ENCODE peak calls at places on chromosomes 16 and 17, in six cellular contexts. F is BJ, M is PC-9, H is body of pancreas, Q is fibroblast of lung, D is heart left ventricle. Y is an unnamed sample.

GRCh38 chr17:42227849-42228696 is 33.8 kb upstream of the GHDC start:
- DNase-seq in M (no peak), H (no peak), Q (peak; percentile 57), F (no peak), D (no peak), Y (peak; percentile 56)

GRCh38 chr16:25922438-25922837 is 230.7 kb downstream of the HS3ST4 start:
- DNase-seq in Q (no peak), M (no peak), H (no peak), F (no peak), D (no peak), Y (no peak)

GRCh38 chr17:78969865-78970264 is 9.9 kb downstream of the LGALS3BP start:
- DNase-seq in D (no peak), M (no peak), Q (no peak), F (no peak), H (no peak), Y (no peak)

GRCh38 chr17:74750327-74751069 is 2.1 kb downstream of the NHERF1 start:
- DNase-seq in F (no peak), M (peak; percentile 70), D (peak; percentile 48), H (peak; percentile 97), Q (no peak), Y (no peak)

GRCh38 chr16:88374736-88375135 is 8.0 kb upstream of the ZNF469 start:
- DNase-seq in D (peak; percentile 14), Q (no peak), H (no peak), F (no peak), M (no peak), Y (no peak)

GRCh38 chr17:57956311-57957119 is 1.3 kb upstream of the CUEDC1 start:
- DNase-seq in Q (no peak), H (no peak), F (no peak), D (no peak), M (no peak), Y (no peak)

GRCh38 chr16:88770459-88771293 is 14.3 kb downstream of the PIEZO1 start:
- DNase-seq in M (peak; percentile 92), D (peak; percentile 77), Q (peak; percentile 97), F (no peak), H (peak; percentile 71), Y (no peak)

GRCh38 chr17:49224198-49224996 is 6.2 kb downstream of the PHOSPHO1 start:
- DNase-seq in D (peak; percentile 30), Q (no peak), M (no peak), H (peak; percentile 45), F (no peak), Y (no peak)

GRCh38 chr17:83032781-83033180 is 46.6 kb upstream of the METRNL start:
- DNase-seq in D (no peak), F (no peak), M (no peak), Q (no peak), H (no peak), Y (no peak)

GRCh38 chr16:54648575-54648974 is 282.1 kb upstream of the IRX5 start:
- DNase-seq in H (no peak), D (no peak), M (no peak), Q (no peak), F (no peak), Y (no peak)

GRCh38 chr16:88703486-88704309 is 2.5 kb downstream of the RNF166 start:
- DNase-seq in H (no peak), F (no peak), D (peak; percentile 69), Q (no peak), M (no peak), Y (no peak)

GRCh38 chr16:31529398-31530312 is 2.0 kb downstream of the AHSP start:
- DNase-seq in M (no peak), H (peak; percentile 36), D (no peak), F (no peak), Q (no peak), Y (no peak)

GRCh38 chr17:13222931-13223330 is 205.1 kb upstream of the ELAC2 start:
- DNase-seq in F (no peak), M (no peak), D (no peak), Q (no peak), H (no peak), Y (no peak)

GRCh38 chr17:65345261-65346060 is 208.3 kb downstream of the RGS9 start:
- DNase-seq in H (no peak), D (no peak), Q (no peak), M (no peak), F (no peak), Y (no peak)

GRCh38 chr16:58042001-58042885 is 16.7 kb downstream of the MMP15 start:
- DNase-seq in D (no peak), H (no peak), Q (no peak), M (peak; percentile 22), F (no peak), Y (no peak)

GRCh38 chr16:4703906-4704305 is 10.5 kb downstream of the NUDT16L1 start:
- DNase-seq in M (no peak), F (no peak), Q (no peak), H (no peak), D (no peak), Y (no peak)

GRCh38 chr16:85396879-85397871 is 215.9 kb upstream of the GSE1 start:
- DNase-seq in F (no peak), Q (no peak), M (peak; percentile 71), D (no peak), H (no peak), Y (peak; percentile 23)

GRCh38 chr16:20611975-20612471 is 35.9 kb upstream of the ACSM2B start:
- DNase-seq in D (peak; percentile 82), H (peak; percentile 92), F (no peak), Q (no peak), M (no peak), Y (no peak)

GRCh38 chr17:12230411-12230810 is 209.7 kb downstream of the MAP2K4 start:
- DNase-seq in D (no peak), F (no peak), M (no peak), H (no peak), Q (no peak), Y (no peak)

GRCh38 chr17:17028059-17028877 is 14.0 kb upstream of the MPRIP start:
- DNase-seq in F (peak; percentile 56), H (peak; percentile 72), D (peak; percentile 79), M (peak; percentile 99), Q (peak; percentile 51), Y (no peak)

GRCh38 chr16:88442811-88443576 is 10.1 kb upstream of the ZFPM1 start:
- DNase-seq in M (peak; percentile 64), D (peak; percentile 77), H (peak; percentile 86), F (no peak), Q (peak; percentile 55), Y (peak; percentile 84)

GRCh38 chr17:58184308-58184985 is 8.1 kb upstream of the EPX start:
- DNase-seq in F (no peak), M (peak; percentile 35), H (no peak), Q (peak; percentile 21), D (no peak), Y (peak; percentile 64)

GRCh38 chr17:11170901-11171300 is 70.1 kb upstream of the SHISA6 start:
- DNase-seq in F (no peak), D (no peak), Q (no peak), H (no peak), M (no peak), Y (no peak)

GRCh38 chr17:39626171-39626670 is 531 bp upstream of the PPP1R1B start:
- DNase-seq in H (no peak), M (no peak), Q (no peak), F (no peak), D (no peak), Y (no peak)

GRCh38 chr17:47733047-47733413 is at the start of gene TBX21:
- DNase-seq in H (peak; percentile 78), D (peak; percentile 66), M (peak; percentile 41), F (no peak), Q (no peak), Y (no peak)

DNA sequence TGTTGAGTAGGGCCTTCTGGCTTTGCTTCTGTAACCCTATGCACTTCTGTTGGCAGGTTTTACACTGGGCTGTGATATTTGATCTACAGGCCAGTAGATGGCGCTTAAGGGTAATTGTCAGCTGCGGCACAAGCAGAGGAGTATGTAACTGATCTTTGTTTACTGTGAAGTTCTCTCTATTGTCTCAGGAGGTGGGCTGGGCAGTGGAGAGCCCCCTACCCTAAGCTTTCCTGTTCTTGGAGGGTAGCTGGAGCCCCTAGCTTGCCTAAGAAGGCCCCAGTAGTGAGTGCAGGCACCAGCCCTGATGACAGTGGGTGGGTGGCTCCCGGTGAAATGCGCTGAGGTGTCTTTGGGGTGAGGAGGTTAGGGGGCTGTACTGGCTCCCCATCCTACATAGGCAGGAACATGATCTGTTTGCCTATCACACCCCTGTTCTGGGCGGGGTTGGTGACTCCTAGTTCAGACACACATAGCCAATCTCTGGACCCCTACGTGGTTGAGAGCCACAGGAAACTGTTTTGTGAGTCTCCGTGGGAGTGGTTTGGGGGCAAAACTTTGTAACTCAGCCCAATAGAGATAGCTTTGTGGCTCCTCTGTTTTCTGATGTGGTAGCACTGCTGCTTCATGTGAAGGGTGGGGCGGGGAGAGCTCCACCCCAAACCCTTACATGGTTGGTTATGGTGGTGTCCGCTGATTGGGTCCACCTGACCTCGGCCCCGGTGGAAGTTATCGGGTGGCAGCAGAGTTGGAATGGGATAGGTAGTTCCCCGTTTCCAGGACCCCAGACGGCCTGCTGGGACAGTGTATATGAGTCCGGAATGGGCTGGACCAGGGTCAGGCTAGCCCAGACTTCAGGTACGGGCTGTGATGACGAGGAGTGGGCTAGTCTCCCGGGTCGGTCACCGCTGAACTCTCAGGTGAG is 60.4 kb downstream of the SLFN11 start:
- DNase-seq in F (no peak), Q (peak; percentile 81), D (peak; percentile 44), M (no peak), H (peak; percentile 41), Y (peak; percentile 56)
- TF ChIP-seq CTCF in F (peak; percentile 79), Q (peak; percentile 74), D (peak; percentile 87), M (peak; percentile 82), H (peak; percentile 71), Y (peak; percentile 60)

GRCh38 chr16:28491970-28492474 is at the start of gene CLN3:
- DNase-seq in D (peak; percentile 96), F (peak; percentile 73), M (peak; percentile 95), Q (peak; percentile 98), H (peak; percentile 96), Y (peak; percentile 96)
- H3K4me3 ChIP-seq in D (peak within 1 kb of the TSS; percentile 99), F (peak within 1 kb of the TSS; percentile 85), M (peak within 1 kb of the TSS; percentile 78), Q (peak within 1 kb of the TSS; percentile 97), H (peak within 1 kb of the TSS; percentile 84), Y (peak within 1 kb of the TSS; percentile 99)

GRCh38 chr17:29594441-29595090 is 1.6 kb downstream of the ANKRD13B start:
- DNase-seq in D (peak; percentile 25), F (no peak), H (no peak), Q (no peak), M (no peak), Y (no peak)

GRCh38 chr17:29591737-29592624 is 951 bp upstream of the ANKRD13B start:
- DNase-seq in Q (peak; percentile 72), D (peak; percentile 92), H (peak; percentile 92), M (peak; percentile 78), F (no peak), Y (peak; percentile 65)

GRCh38 chr17:29595107-29595942 is 2.4 kb downstream of the ANKRD13B start:
- DNase-seq in D (peak; percentile 18), H (no peak), Q (peak; percentile 28), F (no peak), M (peak; percentile 16), Y (no peak)

GRCh38 chr17:29592850-29593545 is at the start of gene ANKRD13B:
- DNase-seq in D (peak; percentile 69), Q (peak; percentile 24), M (peak; percentile 8), H (peak; percentile 56), F (no peak), Y (peak; percentile 60)

GRCh38 chr17:29593546-29594440 is 861 bp downstream of the ANKRD13B start:
- DNase-seq in D (peak; percentile 41), H (peak; percentile 30), M (no peak), F (no peak), Q (peak; percentile 23), Y (peak; percentile 48)
- TF ChIP-seq CTCF in D (peak; percentile 38), H (no peak), M (no peak), F (peak; percentile 10), Q (peak; percentile 21), Y (peak; percentile 25)

GRCh38 chr16:71627631-71628236 is 1.8 kb downstream of the MARVELD3 start:
- DNase-seq in M (no peak), D (no peak), H (peak; percentile 54), F (no peak), Q (no peak), Y (no peak)
- H3K4me3 ChIP-seq in M (peak overlapping the region; percentile 99), D (no peak overlapping the region), H (no peak overlapping the region), F (no peak overlapping the region), Q (no peak overlapping the region), Y (no peak overlapping the region)

GRCh38 chr16:51151951-51152663 is 1.0 kb upstream of the SALL1 start:
- DNase-seq in F (no peak), Q (peak; percentile 40), M (no peak), D (peak; percentile 38), H (peak; percentile 41), Y (peak; percentile 96)
- TF ChIP-seq CTCF in F (peak; percentile 27), Q (no peak), M (no peak), D (no peak), H (no peak), Y (peak; percentile 15)

Y was measured in foreskin fibroblast.